ENCODE peak calls at places on chromosomes 1 and 21, in four cellular contexts. P, D, F and L are unnamed samples.

GRCh38 chr1:2554621-2555387 is 1.4 kb upstream of the TNFRSF14 start:
- DNase-seq in P (peak; percentile 48), D (peak; percentile 60), F (no peak), L (peak; percentile 63)

GRCh38 chr1:87478231-87478630 is 149.6 kb downstream of the LMO4 start:
- DNase-seq in P (no peak), D (no peak), F (no peak), L (no peak)

GRCh38 chr1:8643542-8644536 is 173.6 kb downstream of the RERE start:
- DNase-seq in P (no peak), D (no peak), F (peak; percentile 94), L (no peak)

GRCh38 chr1:3672231-3672970 is 20.1 kb downstream of the TP73 start:
- DNase-seq in P (no peak), D (no peak), F (no peak), L (no peak)

GRCh38 chr1:75992312-75992711 is 60.1 kb upstream of the ASB17 start:
- DNase-seq in P (no peak), D (no peak), F (no peak), L (no peak)

GRCh38 chr1:12370241-12370980 is 140.6 kb downstream of the VPS13D start:
- DNase-seq in P (no peak), D (no peak), F (no peak), L (no peak)

GRCh38 chr21:45013271-45013841 is 61.0 kb upstream of the ADARB1 start:
- DNase-seq in P (no peak), D (no peak), F (no peak), L (no peak)

GRCh38 chr1:197958438-197958837 is 41.3 kb downstream of the LHX9 start:
- DNase-seq in P (no peak), D (no peak), F (no peak), L (no peak)

GRCh38 chr21:25848309-25848708 is 113.5 kb downstream of the GABPA start:
- DNase-seq in P (no peak), D (no peak), F (no peak), L (no peak)
- TF ChIP-seq SPI1 in P (no peak), D (no peak), F (no peak), L (no peak)

GRCh38 chr1:31567956-31568570 is 8.3 kb upstream of the TINAGL1 start:
- DNase-seq in P (no peak), D (no peak), F (no peak), L (no peak)

GRCh38 chr1:31569773-31570172 is 6.5 kb upstream of the TINAGL1 start:
- DNase-seq in P (no peak), D (no peak), F (no peak), L (no peak)

GRCh38 chr1:31570906-31571305 is 5.4 kb upstream of the TINAGL1 start:
- DNase-seq in P (no peak), D (no peak), F (no peak), L (no peak)

GRCh38 chr1:31570228-31570627 is 6.1 kb upstream of the TINAGL1 start:
- DNase-seq in P (no peak), D (no peak), F (no peak), L (no peak)

DNA sequence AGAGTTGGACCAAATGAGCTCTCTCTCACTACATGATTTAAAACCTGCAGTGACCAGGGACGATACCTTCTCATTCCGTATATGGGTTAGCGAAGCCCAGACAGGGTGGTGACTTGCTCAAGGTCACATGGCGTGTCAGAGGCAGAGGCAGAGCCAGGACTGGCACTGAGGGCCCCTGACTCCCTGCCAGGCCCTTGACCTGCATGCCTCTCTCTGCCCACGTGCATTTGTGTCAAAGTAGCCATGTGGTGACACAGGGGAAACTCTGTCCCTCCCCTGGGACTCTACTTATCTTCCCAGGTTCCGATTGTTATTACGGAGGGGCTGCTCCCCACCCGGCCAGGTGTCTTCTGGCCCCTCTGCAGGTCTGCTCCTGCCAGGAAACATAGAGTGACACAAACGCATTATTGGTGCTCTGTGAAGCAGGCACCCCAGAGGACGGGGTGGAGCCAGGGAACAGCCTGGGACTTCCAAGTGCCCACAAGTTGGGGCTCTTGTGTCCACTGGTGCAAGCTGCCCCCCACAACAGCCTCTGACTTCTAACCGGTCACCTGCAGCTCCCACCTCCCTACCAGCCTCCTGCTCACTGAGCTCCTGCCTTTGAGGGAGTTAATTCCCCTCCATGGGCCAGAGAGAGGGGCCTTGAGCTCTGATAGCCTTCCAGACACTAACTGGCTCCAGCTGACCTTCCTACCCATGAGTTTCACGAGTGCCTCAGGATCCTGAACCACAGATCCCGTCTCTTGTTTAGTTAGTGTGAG is 7.2 kb upstream of the TINAGL1 start:
- DNase-seq in P (no peak), D (no peak), F (no peak), L (no peak)
- TF ChIP-seq POLR2AphosphoS5 in P (no peak), D (no peak), F (no peak), L (no peak)

GRCh38 chr1:19926296-19927129 is 3.1 kb upstream of the PLA2G2E start:
- DNase-seq in P (no peak), D (no peak), F (no peak), L (no peak)
- TF ChIP-seq SPI1 in P (no peak), D (no peak), F (no peak), L (no peak)

GRCh38 chr1:157952601-157953000 is 40.8 kb upstream of the KIRREL1 start:
- DNase-seq in P (no peak), D (no peak), F (no peak), L (no peak)
- TF ChIP-seq POLR2AphosphoS5 in P (no peak), D (no peak), F (no peak), L (no peak)